ENCODE peak calls at places on chromosomes 16 and 17, in four cellular contexts. H, O, J and P are unnamed samples.

GRCh38 chr17:30982855-30983254 is 12.0 kb downstream of the RNF135 start:
- DNase-seq in H (no peak), O (no peak), J (no peak), P (no peak)

GRCh38 chr16:457732-458400 is 32.4 kb downstream of the RAB11FIP3 start:
- DNase-seq in J (no peak), H (no peak), O (no peak), P (no peak)

GRCh38 chr17:51050291-51051033 is 70.2 kb downstream of the SPAG9 start:
- DNase-seq in H (no peak), J (no peak), O (no peak), P (peak)

GRCh38 chr16:72939247-72939646 is 108.7 kb downstream of the ZFHX3 start:
- DNase-seq in O (peak), J (no peak), H (no peak), P (no peak)

GRCh38 chr17:73645050-73645871 is 1.0 kb upstream of the SDK2 start:
- DNase-seq in J (no peak), H (no peak), O (peak), P (peak)

GRCh38 chr17:2055494-2056220 is 754 bp downstream of the HIC1 start:
- DNase-seq in J (no peak), H (no peak), O (no peak), P (no peak)

GRCh38 chr16:68370221-68370920 is 59.6 kb downstream of the PRMT7 start:
- DNase-seq in J (no peak), O (no peak), H (no peak), P (no peak)

GRCh38 chr17:81553018-81553615 is 964 bp upstream of the FAAP100 start:
- DNase-seq in J (peak), H (peak), O (peak), P (peak)

GRCh38 chr16:11025120-11025531 is 80.8 kb downstream of the CLEC16A start:
- DNase-seq in J (no peak), H (no peak), O (no peak), P (no peak)